ENCODE peak calls at places on chromosomes 13 and 19, in seven cellular contexts. One of them, this sample, is unnamed.

GRCh38 chr19:20167020-20167644 is at the start of gene ZNF486:
- DNase-seq in lung: peak
- DNase-seq in Caco-2: peak
- DNase-seq in T1000: peak
- DNase-seq in NCI-H1092 treated with DMSO at 0.1 percent for 48 hours: peak
- DNase-seq in activated naive CD8-positive, alpha-beta T cell treated with anti-CD3 and anti-CD28 coated beads, Interleukin-2, amount 50 U/mL, for 16 hours: peak
- DNase-seq in activated CD8-positive, alpha-beta T cell treated with anti-CD3 and anti-CD28 coated beads, Interleukin-2, amount 10 ng/mL, durations not matched to agents 7 days and 5 days: peak
- DNase-seq in this sample: peak

GRCh38 chr19:8494158-8494557 is 8.3 kb downstream of the PRAM1 start:
- DNase-seq in lung: no peak
- DNase-seq in Caco-2: no peak
- DNase-seq in T1000: no peak
- DNase-seq in NCI-H1092 treated with DMSO at 0.1 percent for 48 hours: no peak
- DNase-seq in activated naive CD8-positive, alpha-beta T cell treated with anti-CD3 and anti-CD28 coated beads, Interleukin-2, amount 50 U/mL, for 16 hours: no peak
- DNase-seq in activated CD8-positive, alpha-beta T cell treated with anti-CD3 and anti-CD28 coated beads, Interleukin-2, amount 10 ng/mL, durations not matched to agents 7 days and 5 days: peak
- DNase-seq in this sample: no peak

GRCh38 chr13:78030351-78030750 is 111.7 kb upstream of the EDNRB start:
- DNase-seq in lung: no peak
- DNase-seq in Caco-2: no peak
- DNase-seq in T1000: no peak
- DNase-seq in NCI-H1092 treated with DMSO at 0.1 percent for 48 hours: peak
- DNase-seq in activated naive CD8-positive, alpha-beta T cell treated with anti-CD3 and anti-CD28 coated beads, Interleukin-2, amount 50 U/mL, for 16 hours: no peak
- DNase-seq in activated CD8-positive, alpha-beta T cell treated with anti-CD3 and anti-CD28 coated beads, Interleukin-2, amount 10 ng/mL, durations not matched to agents 7 days and 5 days: no peak
- DNase-seq in this sample: no peak

GRCh38 chr13:39364797-39365468 is 238.1 kb downstream of the LHFPL6 start:
- DNase-seq in lung: no peak
- DNase-seq in Caco-2: peak
- DNase-seq in T1000: no peak
- DNase-seq in NCI-H1092 treated with DMSO at 0.1 percent for 48 hours: peak
- DNase-seq in activated naive CD8-positive, alpha-beta T cell treated with anti-CD3 and anti-CD28 coated beads, Interleukin-2, amount 50 U/mL, for 16 hours: no peak
- DNase-seq in activated CD8-positive, alpha-beta T cell treated with anti-CD3 and anti-CD28 coated beads, Interleukin-2, amount 10 ng/mL, durations not matched to agents 7 days and 5 days: no peak
- DNase-seq in this sample: no peak

GRCh38 chr19:1952635-1953034 is 11.7 kb downstream of the CSNK1G2 start:
- DNase-seq in lung: no peak
- DNase-seq in Caco-2: no peak
- DNase-seq in T1000: no peak
- DNase-seq in NCI-H1092 treated with DMSO at 0.1 percent for 48 hours: no peak
- DNase-seq in activated naive CD8-positive, alpha-beta T cell treated with anti-CD3 and anti-CD28 coated beads, Interleukin-2, amount 50 U/mL, for 16 hours: no peak
- DNase-seq in activated CD8-positive, alpha-beta T cell treated with anti-CD3 and anti-CD28 coated beads, Interleukin-2, amount 10 ng/mL, durations not matched to agents 7 days and 5 days: no peak
- DNase-seq in this sample: no peak

GRCh38 chr19:2231621-2232221 is 4.4 kb downstream of the PLEKHJ1 start:
- DNase-seq in lung: no peak
- DNase-seq in Caco-2: peak
- DNase-seq in T1000: no peak
- DNase-seq in NCI-H1092 treated with DMSO at 0.1 percent for 48 hours: no peak
- DNase-seq in activated naive CD8-positive, alpha-beta T cell treated with anti-CD3 and anti-CD28 coated beads, Interleukin-2, amount 50 U/mL, for 16 hours: no peak
- DNase-seq in activated CD8-positive, alpha-beta T cell treated with anti-CD3 and anti-CD28 coated beads, Interleukin-2, amount 10 ng/mL, durations not matched to agents 7 days and 5 days: no peak
- DNase-seq in this sample: no peak

GRCh38 chr13:21901326-21901725 is 230.5 kb downstream of the FGF9 start:
- DNase-seq in lung: no peak
- DNase-seq in Caco-2: no peak
- DNase-seq in T1000: no peak
- DNase-seq in NCI-H1092 treated with DMSO at 0.1 percent for 48 hours: no peak
- DNase-seq in activated naive CD8-positive, alpha-beta T cell treated with anti-CD3 and anti-CD28 coated beads, Interleukin-2, amount 50 U/mL, for 16 hours: no peak
- DNase-seq in activated CD8-positive, alpha-beta T cell treated with anti-CD3 and anti-CD28 coated beads, Interleukin-2, amount 10 ng/mL, durations not matched to agents 7 days and 5 days: no peak
- DNase-seq in this sample: no peak

GRCh38 chr19:19207637-19208582 is 3.8 kb upstream of the NCAN start:
- DNase-seq in lung: no peak
- DNase-seq in Caco-2: no peak
- DNase-seq in T1000: no peak
- DNase-seq in NCI-H1092 treated with DMSO at 0.1 percent for 48 hours: no peak
- DNase-seq in activated naive CD8-positive, alpha-beta T cell treated with anti-CD3 and anti-CD28 coated beads, Interleukin-2, amount 50 U/mL, for 16 hours: no peak
- DNase-seq in activated CD8-positive, alpha-beta T cell treated with anti-CD3 and anti-CD28 coated beads, Interleukin-2, amount 10 ng/mL, durations not matched to agents 7 days and 5 days: no peak
- DNase-seq in this sample: no peak

GRCh38 chr13:113532156-113532806 is 41.8 kb upstream of the DCUN1D2 start:
- DNase-seq in lung: no peak
- DNase-seq in Caco-2: peak
- DNase-seq in T1000: no peak
- DNase-seq in NCI-H1092 treated with DMSO at 0.1 percent for 48 hours: no peak
- DNase-seq in activated naive CD8-positive, alpha-beta T cell treated with anti-CD3 and anti-CD28 coated beads, Interleukin-2, amount 50 U/mL, for 16 hours: no peak
- DNase-seq in activated CD8-positive, alpha-beta T cell treated with anti-CD3 and anti-CD28 coated beads, Interleukin-2, amount 10 ng/mL, durations not matched to agents 7 days and 5 days: no peak
- DNase-seq in this sample: no peak

GRCh38 chr19:7904074-7905020 is 670 bp downstream of the MAP2K7 start:
- DNase-seq in lung: peak
- DNase-seq in Caco-2: no peak
- DNase-seq in T1000: no peak
- DNase-seq in NCI-H1092 treated with DMSO at 0.1 percent for 48 hours: no peak
- DNase-seq in activated naive CD8-positive, alpha-beta T cell treated with anti-CD3 and anti-CD28 coated beads, Interleukin-2, amount 50 U/mL, for 16 hours: peak
- DNase-seq in activated CD8-positive, alpha-beta T cell treated with anti-CD3 and anti-CD28 coated beads, Interleukin-2, amount 10 ng/mL, durations not matched to agents 7 days and 5 days: peak
- DNase-seq in this sample: no peak

GRCh38 chr13:34031629-34032028 is 213.7 kb downstream of the RFC3 start:
- DNase-seq in lung: no peak
- DNase-seq in Caco-2: no peak
- DNase-seq in T1000: no peak
- DNase-seq in NCI-H1092 treated with DMSO at 0.1 percent for 48 hours: no peak
- DNase-seq in activated naive CD8-positive, alpha-beta T cell treated with anti-CD3 and anti-CD28 coated beads, Interleukin-2, amount 50 U/mL, for 16 hours: no peak
- DNase-seq in activated CD8-positive, alpha-beta T cell treated with anti-CD3 and anti-CD28 coated beads, Interleukin-2, amount 10 ng/mL, durations not matched to agents 7 days and 5 days: no peak
- DNase-seq in this sample: no peak

GRCh38 chr13:106143930-106144709 is 391.3 kb downstream of the EFNB2 start:
- DNase-seq in lung: no peak
- DNase-seq in Caco-2: peak
- DNase-seq in T1000: no peak
- DNase-seq in NCI-H1092 treated with DMSO at 0.1 percent for 48 hours: no peak
- DNase-seq in activated naive CD8-positive, alpha-beta T cell treated with anti-CD3 and anti-CD28 coated beads, Interleukin-2, amount 50 U/mL, for 16 hours: no peak
- DNase-seq in activated CD8-positive, alpha-beta T cell treated with anti-CD3 and anti-CD28 coated beads, Interleukin-2, amount 10 ng/mL, durations not matched to agents 7 days and 5 days: no peak
- DNase-seq in this sample: no peak

GRCh38 chr13:25214371-25215252 is 42.5 kb upstream of the AMER2 start:
- DNase-seq in lung: no peak
- DNase-seq in Caco-2: peak
- DNase-seq in T1000: no peak
- DNase-seq in NCI-H1092 treated with DMSO at 0.1 percent for 48 hours: no peak
- DNase-seq in activated naive CD8-positive, alpha-beta T cell treated with anti-CD3 and anti-CD28 coated beads, Interleukin-2, amount 50 U/mL, for 16 hours: no peak
- DNase-seq in activated CD8-positive, alpha-beta T cell treated with anti-CD3 and anti-CD28 coated beads, Interleukin-2, amount 10 ng/mL, durations not matched to agents 7 days and 5 days: no peak
- DNase-seq in this sample: no peak

GRCh38 chr19:35545855-35546381 is 492 bp downstream of the TMEM147 start:
- DNase-seq in lung: peak
- DNase-seq in Caco-2: peak
- DNase-seq in T1000: no peak
- DNase-seq in NCI-H1092 treated with DMSO at 0.1 percent for 48 hours: no peak
- DNase-seq in activated naive CD8-positive, alpha-beta T cell treated with anti-CD3 and anti-CD28 coated beads, Interleukin-2, amount 50 U/mL, for 16 hours: peak
- DNase-seq in activated CD8-positive, alpha-beta T cell treated with anti-CD3 and anti-CD28 coated beads, Interleukin-2, amount 10 ng/mL, durations not matched to agents 7 days and 5 days: peak
- DNase-seq in this sample: no peak

GRCh38 chr19:42284641-42285341 is 15.7 kb downstream of the CIC start:
- DNase-seq in lung: no peak
- DNase-seq in Caco-2: no peak
- DNase-seq in T1000: no peak
- DNase-seq in NCI-H1092 treated with DMSO at 0.1 percent for 48 hours: peak
- DNase-seq in activated naive CD8-positive, alpha-beta T cell treated with anti-CD3 and anti-CD28 coated beads, Interleukin-2, amount 50 U/mL, for 16 hours: no peak
- DNase-seq in activated CD8-positive, alpha-beta T cell treated with anti-CD3 and anti-CD28 coated beads, Interleukin-2, amount 10 ng/mL, durations not matched to agents 7 days and 5 days: peak
- DNase-seq in this sample: no peak

GRCh38 chr13:59607780-59608233 is 555.9 kb downstream of the DIAPH3 start:
- DNase-seq in lung: no peak
- DNase-seq in Caco-2: peak
- DNase-seq in T1000: no peak
- DNase-seq in NCI-H1092 treated with DMSO at 0.1 percent for 48 hours: no peak
- DNase-seq in activated naive CD8-positive, alpha-beta T cell treated with anti-CD3 and anti-CD28 coated beads, Interleukin-2, amount 50 U/mL, for 16 hours: no peak
- DNase-seq in activated CD8-positive, alpha-beta T cell treated with anti-CD3 and anti-CD28 coated beads, Interleukin-2, amount 10 ng/mL, durations not matched to agents 7 days and 5 days: no peak
- DNase-seq in this sample: no peak

GRCh38 chr13:49046534-49046933 is 70.8 kb downstream of the FNDC3A start:
- DNase-seq in lung: no peak
- DNase-seq in Caco-2: no peak
- DNase-seq in T1000: no peak
- DNase-seq in NCI-H1092 treated with DMSO at 0.1 percent for 48 hours: no peak
- DNase-seq in activated naive CD8-positive, alpha-beta T cell treated with anti-CD3 and anti-CD28 coated beads, Interleukin-2, amount 50 U/mL, for 16 hours: no peak
- DNase-seq in activated CD8-positive, alpha-beta T cell treated with anti-CD3 and anti-CD28 coated beads, Interleukin-2, amount 10 ng/mL, durations not matched to agents 7 days and 5 days: no peak
- DNase-seq in this sample: no peak

GRCh38 chr19:11196406-11197287 is 698 bp downstream of the KANK2 start:
- DNase-seq in lung: peak
- DNase-seq in Caco-2: peak
- DNase-seq in T1000: no peak
- DNase-seq in NCI-H1092 treated with DMSO at 0.1 percent for 48 hours: no peak
- DNase-seq in activated naive CD8-positive, alpha-beta T cell treated with anti-CD3 and anti-CD28 coated beads, Interleukin-2, amount 50 U/mL, for 16 hours: no peak
- DNase-seq in activated CD8-positive, alpha-beta T cell treated with anti-CD3 and anti-CD28 coated beads, Interleukin-2, amount 10 ng/mL, durations not matched to agents 7 days and 5 days: no peak
- DNase-seq in this sample: no peak

GRCh38 chr19:27746691-27747380 is 1466.1 kb downstream of the UQCRFS1 start:
- DNase-seq in lung: peak
- DNase-seq in Caco-2: peak
- DNase-seq in T1000: no peak
- DNase-seq in NCI-H1092 treated with DMSO at 0.1 percent for 48 hours: no peak
- DNase-seq in activated naive CD8-positive, alpha-beta T cell treated with anti-CD3 and anti-CD28 coated beads, Interleukin-2, amount 50 U/mL, for 16 hours: no peak
- DNase-seq in activated CD8-positive, alpha-beta T cell treated with anti-CD3 and anti-CD28 coated beads, Interleukin-2, amount 10 ng/mL, durations not matched to agents 7 days and 5 days: no peak
- DNase-seq in this sample: peak

GRCh38 chr13:94679614-94680013 is 32.7 kb downstream of the SOX21 start:
- DNase-seq in lung: no peak
- DNase-seq in Caco-2: no peak
- DNase-seq in T1000: no peak
- DNase-seq in NCI-H1092 treated with DMSO at 0.1 percent for 48 hours: no peak
- DNase-seq in activated naive CD8-positive, alpha-beta T cell treated with anti-CD3 and anti-CD28 coated beads, Interleukin-2, amount 50 U/mL, for 16 hours: no peak
- DNase-seq in activated CD8-positive, alpha-beta T cell treated with anti-CD3 and anti-CD28 coated beads, Interleukin-2, amount 10 ng/mL, durations not matched to agents 7 days and 5 days: no peak
- DNase-seq in this sample: no peak

GRCh38 chr19:52622261-52622660 is 15.9 kb downstream of the ZNF83 start:
- DNase-seq in lung: no peak
- DNase-seq in Caco-2: peak
- DNase-seq in T1000: no peak
- DNase-seq in NCI-H1092 treated with DMSO at 0.1 percent for 48 hours: no peak
- DNase-seq in activated naive CD8-positive, alpha-beta T cell treated with anti-CD3 and anti-CD28 coated beads, Interleukin-2, amount 50 U/mL, for 16 hours: no peak
- DNase-seq in activated CD8-positive, alpha-beta T cell treated with anti-CD3 and anti-CD28 coated beads, Interleukin-2, amount 10 ng/mL, durations not matched to agents 7 days and 5 days: no peak
- DNase-seq in this sample: no peak

GRCh38 chr19:51125421-51126075 is 842 bp downstream of the SIGLEC9 start:
- DNase-seq in lung: no peak
- DNase-seq in Caco-2: no peak
- DNase-seq in T1000: no peak
- DNase-seq in NCI-H1092 treated with DMSO at 0.1 percent for 48 hours: no peak
- DNase-seq in activated naive CD8-positive, alpha-beta T cell treated with anti-CD3 and anti-CD28 coated beads, Interleukin-2, amount 50 U/mL, for 16 hours: no peak
- DNase-seq in activated CD8-positive, alpha-beta T cell treated with anti-CD3 and anti-CD28 coated beads, Interleukin-2, amount 10 ng/mL, durations not matched to agents 7 days and 5 days: no peak
- DNase-seq in this sample: no peak

GRCh38 chr13:99721606-99722384 is 220.5 kb downstream of the TM9SF2 start:
- DNase-seq in lung: no peak
- DNase-seq in Caco-2: no peak
- DNase-seq in T1000: no peak
- DNase-seq in NCI-H1092 treated with DMSO at 0.1 percent for 48 hours: no peak
- DNase-seq in activated naive CD8-positive, alpha-beta T cell treated with anti-CD3 and anti-CD28 coated beads, Interleukin-2, amount 50 U/mL, for 16 hours: no peak
- DNase-seq in activated CD8-positive, alpha-beta T cell treated with anti-CD3 and anti-CD28 coated beads, Interleukin-2, amount 10 ng/mL, durations not matched to agents 7 days and 5 days: no peak
- DNase-seq in this sample: no peak

GRCh38 chr19:4208385-4209094 is 20.8 kb upstream of the EBI3 start:
- DNase-seq in lung: no peak
- DNase-seq in Caco-2: peak
- DNase-seq in T1000: peak
- DNase-seq in NCI-H1092 treated with DMSO at 0.1 percent for 48 hours: no peak
- DNase-seq in activated naive CD8-positive, alpha-beta T cell treated with anti-CD3 and anti-CD28 coated beads, Interleukin-2, amount 50 U/mL, for 16 hours: no peak
- DNase-seq in activated CD8-positive, alpha-beta T cell treated with anti-CD3 and anti-CD28 coated beads, Interleukin-2, amount 10 ng/mL, durations not matched to agents 7 days and 5 days: no peak
- DNase-seq in this sample: no peak

GRCh38 chr13:109821038-109821545 is 34.7 kb upstream of the IRS2 start:
- DNase-seq in lung: no peak
- DNase-seq in Caco-2: no peak
- DNase-seq in T1000: no peak
- DNase-seq in NCI-H1092 treated with DMSO at 0.1 percent for 48 hours: no peak
- DNase-seq in activated naive CD8-positive, alpha-beta T cell treated with anti-CD3 and anti-CD28 coated beads, Interleukin-2, amount 50 U/mL, for 16 hours: no peak
- DNase-seq in activated CD8-positive, alpha-beta T cell treated with anti-CD3 and anti-CD28 coated beads, Interleukin-2, amount 10 ng/mL, durations not matched to agents 7 days and 5 days: no peak
- DNase-seq in this sample: no peak

GRCh38 chr19:1455002-1455335 is 5.0 kb downstream of the APC2 start:
- DNase-seq in lung: no peak
- DNase-seq in Caco-2: no peak
- DNase-seq in T1000: no peak
- DNase-seq in NCI-H1092 treated with DMSO at 0.1 percent for 48 hours: no peak
- DNase-seq in activated naive CD8-positive, alpha-beta T cell treated with anti-CD3 and anti-CD28 coated beads, Interleukin-2, amount 50 U/mL, for 16 hours: no peak
- DNase-seq in activated CD8-positive, alpha-beta T cell treated with anti-CD3 and anti-CD28 coated beads, Interleukin-2, amount 10 ng/mL, durations not matched to agents 7 days and 5 days: no peak
- DNase-seq in this sample: no peak

GRCh38 chr19:5057860-5058259 is 88.9 kb downstream of the KDM4B start:
- DNase-seq in lung: no peak
- DNase-seq in Caco-2: no peak
- DNase-seq in T1000: no peak
- DNase-seq in NCI-H1092 treated with DMSO at 0.1 percent for 48 hours: peak
- DNase-seq in activated naive CD8-positive, alpha-beta T cell treated with anti-CD3 and anti-CD28 coated beads, Interleukin-2, amount 50 U/mL, for 16 hours: no peak
- DNase-seq in activated CD8-positive, alpha-beta T cell treated with anti-CD3 and anti-CD28 coated beads, Interleukin-2, amount 10 ng/mL, durations not matched to agents 7 days and 5 days: no peak
- DNase-seq in this sample: no peak

GRCh38 chr13:44648392-44649117 is 72.4 kb upstream of the TSC22D1 start:
- DNase-seq in lung: no peak
- DNase-seq in Caco-2: peak
- DNase-seq in T1000: no peak
- DNase-seq in NCI-H1092 treated with DMSO at 0.1 percent for 48 hours: no peak
- DNase-seq in activated naive CD8-positive, alpha-beta T cell treated with anti-CD3 and anti-CD28 coated beads, Interleukin-2, amount 50 U/mL, for 16 hours: no peak
- DNase-seq in activated CD8-positive, alpha-beta T cell treated with anti-CD3 and anti-CD28 coated beads, Interleukin-2, amount 10 ng/mL, durations not matched to agents 7 days and 5 days: no peak
- DNase-seq in this sample: no peak

GRCh38 chr13:80399340-80400163 is 58.6 kb upstream of the SPRY2 start:
- DNase-seq in lung: peak
- DNase-seq in Caco-2: no peak
- DNase-seq in T1000: no peak
- DNase-seq in NCI-H1092 treated with DMSO at 0.1 percent for 48 hours: no peak
- DNase-seq in activated naive CD8-positive, alpha-beta T cell treated with anti-CD3 and anti-CD28 coated beads, Interleukin-2, amount 50 U/mL, for 16 hours: no peak
- DNase-seq in activated CD8-positive, alpha-beta T cell treated with anti-CD3 and anti-CD28 coated beads, Interleukin-2, amount 10 ng/mL, durations not matched to agents 7 days and 5 days: peak
- DNase-seq in this sample: no peak

GRCh38 chr13:45120967-45121366 is 657 bp downstream of the GTF2F2 start:
- DNase-seq in lung: no peak
- DNase-seq in Caco-2: no peak
- DNase-seq in T1000: no peak
- DNase-seq in NCI-H1092 treated with DMSO at 0.1 percent for 48 hours: no peak
- DNase-seq in activated naive CD8-positive, alpha-beta T cell treated with anti-CD3 and anti-CD28 coated beads, Interleukin-2, amount 50 U/mL, for 16 hours: no peak
- DNase-seq in activated CD8-positive, alpha-beta T cell treated with anti-CD3 and anti-CD28 coated beads, Interleukin-2, amount 10 ng/mL, durations not matched to agents 7 days and 5 days: no peak
- DNase-seq in this sample: no peak

GRCh38 chr13:64471916-64472315 is 2758.2 kb downstream of the PCDH9 start:
- DNase-seq in lung: no peak
- DNase-seq in Caco-2: no peak
- DNase-seq in T1000: no peak
- DNase-seq in NCI-H1092 treated with DMSO at 0.1 percent for 48 hours: peak
- DNase-seq in activated naive CD8-positive, alpha-beta T cell treated with anti-CD3 and anti-CD28 coated beads, Interleukin-2, amount 50 U/mL, for 16 hours: no peak
- DNase-seq in activated CD8-positive, alpha-beta T cell treated with anti-CD3 and anti-CD28 coated beads, Interleukin-2, amount 10 ng/mL, durations not matched to agents 7 days and 5 days: no peak
- DNase-seq in this sample: no peak

GRCh38 chr19:46487802-46488445 is 7.7 kb downstream of the PNMA8B start:
- DNase-seq in lung: peak
- DNase-seq in Caco-2: peak
- DNase-seq in T1000: no peak
- DNase-seq in NCI-H1092 treated with DMSO at 0.1 percent for 48 hours: peak
- DNase-seq in activated naive CD8-positive, alpha-beta T cell treated with anti-CD3 and anti-CD28 coated beads, Interleukin-2, amount 50 U/mL, for 16 hours: peak
- DNase-seq in activated CD8-positive, alpha-beta T cell treated with anti-CD3 and anti-CD28 coated beads, Interleukin-2, amount 10 ng/mL, durations not matched to agents 7 days and 5 days: peak
- DNase-seq in this sample: peak

GRCh38 chr19:42069619-42070293 is at the start of gene GRIK5:
- DNase-seq in lung: no peak
- DNase-seq in Caco-2: no peak
- DNase-seq in T1000: no peak
- DNase-seq in NCI-H1092 treated with DMSO at 0.1 percent for 48 hours: peak
- DNase-seq in activated naive CD8-positive, alpha-beta T cell treated with anti-CD3 and anti-CD28 coated beads, Interleukin-2, amount 50 U/mL, for 16 hours: no peak
- DNase-seq in activated CD8-positive, alpha-beta T cell treated with anti-CD3 and anti-CD28 coated beads, Interleukin-2, amount 10 ng/mL, durations not matched to agents 7 days and 5 days: no peak
- DNase-seq in this sample: no peak

GRCh38 chr13:21871302-21871862 is 200.5 kb downstream of the FGF9 start:
- DNase-seq in lung: peak
- DNase-seq in Caco-2: peak
- DNase-seq in T1000: no peak
- DNase-seq in NCI-H1092 treated with DMSO at 0.1 percent for 48 hours: no peak
- DNase-seq in activated naive CD8-positive, alpha-beta T cell treated with anti-CD3 and anti-CD28 coated beads, Interleukin-2, amount 50 U/mL, for 16 hours: no peak
- DNase-seq in activated CD8-positive, alpha-beta T cell treated with anti-CD3 and anti-CD28 coated beads, Interleukin-2, amount 10 ng/mL, durations not matched to agents 7 days and 5 days: no peak
- DNase-seq in this sample: no peak

GRCh38 chr19:17616961-17617806 is 61.7 kb downstream of the COLGALT1 start:
- DNase-seq in lung: no peak
- DNase-seq in Caco-2: peak
- DNase-seq in T1000: peak
- DNase-seq in NCI-H1092 treated with DMSO at 0.1 percent for 48 hours: no peak
- DNase-seq in activated naive CD8-positive, alpha-beta T cell treated with anti-CD3 and anti-CD28 coated beads, Interleukin-2, amount 50 U/mL, for 16 hours: no peak
- DNase-seq in activated CD8-positive, alpha-beta T cell treated with anti-CD3 and anti-CD28 coated beads, Interleukin-2, amount 10 ng/mL, durations not matched to agents 7 days and 5 days: no peak
- DNase-seq in this sample: no peak